ENCODE peak calls at places on chromosome 5, in six cellular contexts. A is CD4-positive, alpha-beta T cell; M is HFF-Myc; O is non-pigmented ciliary epithelial cell; E is brain microvascular endothelial cell; P is stimulated activated CD4-positive, alpha-beta T cell treated with anti-CD3 and anti-CD28 coated beads, Interleukin-12 subunit alpha, Interleukin-12 subunit beta, amount 100 ng/mL, for 24 hours. C is an unnamed sample.

GRCh38 chr5:126462239-126463014 is 39.2 kb downstream of the GRAMD2B start:
- DNase-seq in A (no peak), M (no peak), O (no peak), E (no peak), P (no peak), C (no peak)

GRCh38 chr5:8944005-8944404 is 601.9 kb downstream of the SEMA5A start:
- DNase-seq in A (no peak), M (no peak), O (no peak), E (peak; percentile 42), P (no peak), C (no peak)

GRCh38 chr5:127988149-127988755 is 95.3 kb upstream of the SLC12A2 start:
- DNase-seq in A (no peak), M (peak; percentile 96), O (peak; percentile 88), E (peak; percentile 95), P (no peak), C (peak; percentile 44)

GRCh38 chr5:125826214-125826613 is 597.0 kb upstream of the GRAMD2B start:
- DNase-seq in A (no peak), M (no peak), O (no peak), E (no peak), P (no peak), C (no peak)

GRCh38 chr5:38453506-38453905 is 102.9 kb downstream of the LIFR start:
- DNase-seq in A (peak; percentile 2), M (no peak), O (no peak), E (no peak), P (peak; percentile 11), C (no peak)

GRCh38 chr5:174355208-174355612 is 309.7 kb downstream of the NSG2 start:
- DNase-seq in A (no peak), M (peak; percentile 50), O (peak; percentile 55), E (peak; percentile 48), P (no peak), C (peak; percentile 79)

GRCh38 chr5:91386120-91386519 is 3.0 kb upstream of the ARRDC3 start:
- DNase-seq in A (no peak), M (no peak), O (no peak), E (no peak), P (no peak), C (no peak)

GRCh38 chr5:17355585-17356346 is 138.3 kb downstream of the BASP1 start:
- DNase-seq in A (no peak), M (no peak), O (peak; percentile 78), E (peak; percentile 94), P (no peak), C (no peak)

GRCh38 chr5:66958126-66958983 is 238.2 kb downstream of the CD180 start:
- DNase-seq in A (no peak), M (no peak), O (no peak), E (peak; percentile 55), P (no peak), C (no peak)

GRCh38 chr5:59102437-59102836 is 519.6 kb downstream of the RAB3C start:
- DNase-seq in A (no peak), M (no peak), O (no peak), E (no peak), P (no peak), C (no peak)

GRCh38 chr5:56190500-56190899 is 42.6 kb downstream of the ANKRD55 start:
- DNase-seq in A (peak; percentile 48), M (peak; percentile 69), O (no peak), E (peak; percentile 51), P (no peak), C (peak; percentile 60)